ENCODE peak calls at places on chromosomes 6 and 20, in nine cellular contexts. M is H9, X is upper lobe of right lung, O is neural progenitor cell, Z is cardiac muscle cell, F is hepatocyte, V is right lobe of liver, N is body of pancreas, Q is bronchial epithelial cell. H is an unnamed sample.

GRCh38 chr20:64164123-64164836 is at the start of gene MYT1:
- DNase-seq in M (no peak), X (no peak), O (no peak), Z (no peak), F (no peak), V (no peak), N (no peak), Q (no peak), H (no peak)

GRCh38 chr6:34490390-34491090 is 24.7 kb downstream of the PACSIN1 start:
- DNase-seq in M (peak; percentile 58), X (peak; percentile 55), O (no peak), Z (no peak), F (no peak), V (no peak), N (no peak), Q (no peak), H (no peak)

GRCh38 chr20:49825521-49826033 is 12.9 kb downstream of the SLC9A8 start:
- DNase-seq in M (peak; percentile 38), X (peak; percentile 83), O (no peak), Z (no peak), F (no peak), V (peak; percentile 60), N (no peak), Q (peak; percentile 58), H (no peak)

GRCh38 chr20:23165307-23165750 is 79.2 kb upstream of the CD93 start:
- DNase-seq in M (peak; percentile 58), X (no peak), O (peak; percentile 48), Z (no peak), F (peak; percentile 52), V (no peak), N (no peak), Q (no peak), H (no peak)

GRCh38 chr6:158340252-158340651 is 28.0 kb downstream of the TULP4 start:
- DNase-seq in M (no peak), X (no peak), O (no peak), Z (no peak), F (no peak), V (no peak), N (no peak), Q (no peak), H (no peak)

GRCh38 chr6:169984181-169985120 is 233.0 kb downstream of the ERMARD start:
- DNase-seq in M (no peak), X (peak; percentile 86), O (no peak), Z (no peak), F (no peak), V (no peak), N (no peak), Q (no peak), H (no peak)

GRCh38 chr6:134394905-134395304 is 77.0 kb upstream of the SGK1 start:
- DNase-seq in M (no peak), X (no peak), O (no peak), Z (no peak), F (no peak), V (no peak), N (no peak), Q (peak; percentile 85), H (no peak)

GRCh38 chr20:1838479-1839279 is 56.5 kb upstream of the SIRPA start:
- DNase-seq in M (no peak), X (no peak), O (peak; percentile 38), Z (no peak), F (peak; percentile 77), V (no peak), N (no peak), Q (no peak), H (no peak)

GRCh38 chr6:95286874-95287273 is 290.5 kb upstream of the MANEA start:
- DNase-seq in M (no peak), X (no peak), O (no peak), Z (no peak), F (no peak), V (no peak), N (no peak), Q (no peak), H (no peak)

GRCh38 chr6:36745836-36746235 is 48.2 kb downstream of the RAB44 start:
- DNase-seq in M (no peak), X (no peak), O (no peak), Z (no peak), F (no peak), V (no peak), N (no peak), Q (peak; percentile 54), H (no peak)

GRCh38 chr6:68333444-68333843 is 301.6 kb upstream of the ADGRB3 start:
- DNase-seq in M (no peak), X (no peak), O (no peak), Z (no peak), F (peak; percentile 14), V (no peak), N (no peak), Q (no peak), H (no peak)

GRCh38 chr20:21513881-21514540 is at the start of gene NKX2-2:
- DNase-seq in M (peak; percentile 72), X (no peak), O (peak; percentile 49), Z (no peak), F (no peak), V (no peak), N (no peak), Q (no peak), H (no peak)

GRCh38 chr6:129567374-129567773 is 142.6 kb downstream of the ARHGAP18 start:
- DNase-seq in M (peak; percentile 63), X (no peak), O (peak; percentile 57), Z (peak; percentile 50), F (peak; percentile 25), V (no peak), N (peak; percentile 25), Q (peak; percentile 48), H (peak; percentile 62)

GRCh38 chr20:20060234-20060998 is 8.1 kb downstream of the CFAP61 start:
- DNase-seq in M (no peak), X (no peak), O (no peak), Z (no peak), F (no peak), V (no peak), N (no peak), Q (no peak), H (no peak)

GRCh38 chr20:36262440-36262839 is 26.2 kb downstream of the AAR2 start:
- DNase-seq in M (no peak), X (no peak), O (no peak), Z (no peak), F (no peak), V (no peak), N (no peak), Q (no peak), H (no peak)

GRCh38 chr6:44867561-44868334 is 460.4 kb upstream of the RUNX2 start:
- DNase-seq in M (no peak), X (no peak), O (no peak), Z (no peak), F (no peak), V (no peak), N (no peak), Q (no peak), H (no peak)
- H3K27me3 ChIP-seq in M (no peaks in the 10 kb centered on the region), X (no peaks in the 10 kb centered on the region), O (no peaks in the 10 kb centered on the region), Z (no peaks in the 10 kb centered on the region), F (no peaks in the 10 kb centered on the region), V (no peaks in the 10 kb centered on the region), N (no peaks in the 10 kb centered on the region), Q (no peaks in the 10 kb centered on the region), H (no peaks in the 10 kb centered on the region)

GRCh38 chr6:44219815-44220784 is 3.3 kb upstream of the SLC29A1 start:
- DNase-seq in M (no peak), X (no peak), O (no peak), Z (no peak), F (no peak), V (no peak), N (no peak), Q (no peak), H (no peak)
- TF ChIP-seq CTCF in M (no peak), X (peak; percentile 3), O (peak; percentile 17), Z (no peak), F (peak; percentile 4), V (no peak), N (no peak), Q (no peak), H (no peak)

DNA sequence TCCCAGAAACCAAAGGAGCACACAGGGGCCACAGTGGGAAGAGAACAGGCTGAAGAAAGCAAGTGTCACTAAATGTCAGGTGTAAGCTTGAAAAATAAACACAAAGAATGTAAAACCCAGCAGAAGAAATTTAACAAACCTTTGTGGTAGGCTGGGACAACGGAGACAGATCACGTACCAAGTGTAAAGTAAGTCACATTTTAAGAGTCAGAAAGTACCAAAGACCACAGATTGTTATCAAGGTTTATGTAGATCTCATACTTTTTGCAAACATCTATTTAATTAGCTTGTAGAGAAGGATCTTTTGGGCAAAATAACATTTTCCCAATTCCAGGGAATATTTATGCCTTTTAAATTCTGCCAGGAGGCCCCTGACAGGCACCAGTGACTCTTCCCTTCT is 1.6 kb downstream of the CLIC5 start:
- DNase-seq in M (no peak), X (no peak), O (no peak), Z (no peak), F (no peak), V (no peak), N (no peak), Q (no peak), H (no peak)
- H3K27me3 ChIP-seq in M (peaks cover 11% of the 10 kb centered on the region), X (peaks cover 11% of the 10 kb centered on the region), O (peaks cover 68% of the 10 kb centered on the region), Z (peaks cover 9% of the 10 kb centered on the region), F (peaks cover 25% of the 10 kb centered on the region), V (peaks cover 13% of the 10 kb centered on the region), N (peaks cover 3% of the 10 kb centered on the region), Q (peaks cover 33% of the 10 kb centered on the region), H (no peaks in the 10 kb centered on the region)

GRCh38 chr20:25178563-25179438 is 16.7 kb upstream of the ENTPD6 start:
- DNase-seq in M (no peak), X (peak; percentile 74), O (peak; percentile 71), Z (peak; percentile 85), F (peak; percentile 62), V (no peak), N (no peak), Q (peak; percentile 99), H (no peak)

GRCh38 chr20:25177890-25178321 is 17.6 kb upstream of the ENTPD6 start:
- DNase-seq in M (no peak), X (peak; percentile 67), O (no peak), Z (peak; percentile 52), F (no peak), V (no peak), N (peak; percentile 60), Q (peak; percentile 33), H (no peak)

GRCh38 chr20:25173886-25174308 is 21.6 kb upstream of the ENTPD6 start:
- DNase-seq in M (no peak), X (no peak), O (no peak), Z (no peak), F (no peak), V (no peak), N (no peak), Q (no peak), H (no peak)

GRCh38 chr20:25176184-25176583 is 19.3 kb upstream of the ENTPD6 start:
- DNase-seq in M (no peak), X (no peak), O (no peak), Z (no peak), F (no peak), V (no peak), N (no peak), Q (no peak), H (no peak)

DNA sequence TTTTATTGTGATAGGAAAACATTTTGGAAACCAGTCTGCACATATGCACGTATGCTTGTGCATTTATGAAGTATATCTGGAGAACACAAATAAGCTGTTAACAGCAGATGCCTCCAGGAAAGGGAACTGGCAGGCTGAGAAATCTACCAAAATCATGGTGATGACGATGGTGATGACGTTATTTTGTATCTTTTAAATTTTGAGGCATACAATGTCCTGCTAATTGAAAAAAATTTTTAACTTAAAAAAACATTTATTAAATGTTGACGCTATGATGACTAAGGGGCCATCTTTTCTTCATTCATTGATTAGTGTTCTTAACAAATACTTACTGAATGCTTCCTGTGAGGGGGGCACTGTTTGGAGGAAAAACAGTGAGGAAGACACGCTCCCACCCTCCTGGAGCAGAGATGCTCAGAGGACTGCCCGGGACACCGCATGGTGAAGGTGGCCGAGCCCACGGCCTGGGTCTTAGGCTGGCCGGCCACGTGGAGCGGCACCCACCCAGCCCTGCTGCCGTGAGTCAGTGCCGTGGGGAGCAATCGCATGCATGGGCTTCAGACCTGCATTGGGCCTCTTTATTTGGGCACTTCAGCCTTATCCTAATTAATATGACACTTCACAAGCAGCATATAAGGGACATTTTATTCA is 15.9 kb upstream of the ENTPD6 start:
- DNase-seq in M (no peak), X (no peak), O (no peak), Z (no peak), F (no peak), V (no peak), N (no peak), Q (no peak), H (no peak)
- TF ChIP-seq CTCF in M (no peak), X (no peak), O (no peak), Z (no peak), F (no peak), V (no peak), N (no peak), Q (no peak), H (no peak)

H was measured in testis.